ENCODE peak calls at places on chromosome 22, in nine cellular contexts. H is cardiac muscle cell, C is kidney, N is left lung, R is pancreas, L is GM23248, J is IMR-90, T is tibial nerve, I is aorta. G is an unnamed sample. For H3K4me1, the result is how much of the 10 kb centered on the place peaks cover.

GRCh38 chr22:50473855-50474671 is 772 bp downstream of the SBF1 start:
- DNase-seq in R (no peak), L (peak), N (no peak), J (peak), C (peak), H (peak), T (no peak), I (no peak), G (no peak)

GRCh38 chr22:30609260-30610185 is 2.5 kb downstream of the TCN2 start:
- DNase-seq in J (peak), H (no peak), T (no peak), I (peak), N (peak), L (peak), C (no peak), R (peak), G (no peak)

GRCh38 chr22:38973289-38974169 is 8.6 kb upstream of the APOBEC3B start:
- DNase-seq in R (no peak), C (no peak), N (no peak), H (peak), L (peak), T (no peak), J (peak), I (no peak), G (no peak)

GRCh38 chr22:41009222-41009948 is 58.2 kb downstream of the RBX1 start:
- DNase-seq in C (no peak), T (no peak), N (peak), I (no peak), H (no peak), J (peak), L (peak), R (no peak), G (no peak)

GRCh38 chr22:29202231-29203192 is 3.2 kb upstream of the EMID1 start:
- DNase-seq in J (peak), H (no peak), C (peak), L (no peak), R (no peak), N (peak), T (peak), I (peak), G (no peak)

GRCh38 chr22:33544707-33545106 is 375.6 kb downstream of the LARGE1 start:
- DNase-seq in L (peak), I (no peak), J (peak), C (no peak), H (no peak), R (no peak), N (no peak), T (no peak), G (no peak)

GRCh38 chr22:29621761-29622526 is 18.5 kb downstream of the NF2 start:
- DNase-seq in I (no peak), T (no peak), H (no peak), R (no peak), J (peak), L (peak), C (no peak), N (no peak), G (no peak)

GRCh38 chr22:35301370-35301874 is 1.7 kb downstream of the TOM1 start:
- DNase-seq in L (peak), I (peak), C (no peak), H (no peak), R (peak), J (peak), T (no peak), N (peak), G (no peak)

GRCh38 chr22:47625013-47625385 is 862.5 kb downstream of the TBC1D22A start:
- DNase-seq in H (no peak), N (no peak), J (no peak), C (peak), T (no peak), R (no peak), L (no peak), I (no peak), G (no peak)

GRCh38 chr22:41249442-41249841 is 8.7 kb upstream of the CHADL start:
- DNase-seq in J (no peak), L (no peak), N (no peak), H (no peak), I (no peak), T (no peak), C (no peak), R (no peak), G (no peak)

GRCh38 chr22:33758961-33759360 is 161.3 kb downstream of the LARGE1 start:
- DNase-seq in H (no peak), C (no peak), N (no peak), R (no peak), J (no peak), I (no peak), L (no peak), T (no peak), G (no peak)

GRCh38 chr22:45084400-45084920 is 74.7 kb upstream of the PHF21B start:
- DNase-seq in J (no peak), H (no peak), T (no peak), L (no peak), N (no peak), I (no peak), R (no peak), C (no peak), G (no peak)

GRCh38 chr22:28997342-28997741 is 64.3 kb downstream of the C22orf31 start:
- DNase-seq in R (no peak), T (no peak), L (no peak), I (no peak), N (no peak), J (no peak), C (no peak), H (no peak), G (no peak)

GRCh38 chr22:45696227-45696626 is 24.6 kb downstream of the ATXN10 start:
- DNase-seq in L (no peak), T (no peak), I (no peak), N (no peak), H (no peak), J (no peak), C (no peak), R (no peak), G (no peak)

GRCh38 chr22:24841261-24841660 is 35.2 kb downstream of the SGSM1 start:
- DNase-seq in H (no peak), R (no peak), N (no peak), I (no peak), L (no peak), J (no peak), T (no peak), C (no peak), G (no peak)

DNA sequence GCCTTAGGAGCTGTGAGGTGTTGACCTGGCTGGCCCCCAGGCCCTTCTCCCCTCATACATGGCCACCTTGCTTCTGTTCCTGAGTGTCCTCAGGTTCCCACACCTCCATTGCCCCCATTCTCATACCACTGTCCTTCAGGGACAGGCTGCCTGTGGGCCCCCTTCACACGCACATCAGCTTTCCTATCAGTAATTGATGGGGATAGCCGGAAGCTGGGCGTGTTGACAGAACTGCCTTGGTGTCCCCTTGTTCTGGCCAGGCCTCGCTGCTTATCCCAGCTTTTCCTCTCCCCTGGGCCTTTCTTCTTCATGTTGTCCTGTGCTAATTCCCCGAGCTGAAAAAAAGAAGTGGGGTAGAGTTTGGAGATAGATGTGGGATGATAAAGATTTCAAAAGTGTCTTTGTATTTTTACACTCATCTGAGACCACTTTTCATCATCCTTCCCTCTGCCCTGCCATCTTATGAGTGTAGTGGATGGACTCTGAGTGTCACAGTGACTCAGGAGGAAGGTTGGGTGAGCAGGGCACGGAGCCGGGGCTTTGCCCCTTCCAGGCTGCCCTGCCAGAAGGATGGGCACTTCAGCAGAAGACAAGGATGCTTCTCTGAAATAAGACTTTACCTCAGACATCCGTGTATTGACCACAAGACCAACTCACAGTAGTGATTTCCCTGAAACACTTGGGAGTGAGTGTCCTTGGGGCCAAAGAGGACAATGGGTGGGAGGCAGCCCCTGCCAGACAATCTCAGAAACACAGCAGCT is 42.8 kb downstream of the MED15 start:
- DNase-seq in N (no peak), J (no peak), H (no peak), C (no peak), I (no peak), L (peak), T (no peak), R (no peak), G (peak)
- H3K4me1 ChIP-seq in N (half or more), J (half or more), H (under half), C (under half), I (under half), L (half or more), T (half or more), R (under half), G (half or more)

GRCh38 chr22:44030051-44030701 is 6.1 kb downstream of the PARVB start:
- DNase-seq in C (peak), L (no peak), T (no peak), R (no peak), J (no peak), I (no peak), H (no peak), N (no peak), G (no peak)
- H3K4me1 ChIP-seq in C (under half), L (under half), T (under half), R (under half), J (under half), I (under half), H (under half), N (half or more), G (under half)

GRCh38 chr22:36452473-36453265 is 28.8 kb downstream of the TXN2 start:
- DNase-seq in L (no peak), H (peak), T (no peak), C (no peak), N (no peak), R (no peak), I (no peak), J (no peak), G (no peak)
- H3K4me1 ChIP-seq in L (under half), H (under half), T (under half), C (under half), N (half or more), R (under half), I (under half), J (under half), G (half or more)

DNA sequence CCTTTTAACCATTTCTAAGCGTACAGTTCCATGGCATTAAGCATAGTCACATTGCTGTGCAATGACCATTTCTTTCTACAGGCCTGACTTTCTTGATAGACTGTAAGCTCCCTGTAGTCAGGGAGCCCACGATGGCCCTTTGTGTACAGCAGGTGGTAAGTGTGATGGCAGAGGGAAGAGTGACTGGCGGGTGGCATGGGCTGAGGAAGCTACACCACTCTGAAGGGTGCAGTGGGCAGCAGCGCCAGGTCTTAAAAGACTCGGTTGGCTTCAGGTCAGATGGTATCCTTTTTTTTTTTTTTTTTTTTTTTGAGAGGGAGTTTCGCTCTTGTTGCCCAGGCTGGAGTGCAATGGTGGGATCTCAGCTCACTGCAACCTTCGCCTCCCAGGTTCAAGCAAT is 1.6 kb downstream of the PPM1F start:
- DNase-seq in T (no peak), R (no peak), L (no peak), H (no peak), I (no peak), C (no peak), J (no peak), N (no peak), G (no peak)
- H3K4me1 ChIP-seq in T (under half), R (under half), L (under half), H (under half), I (under half), C (under half), J (under half), N (half or more), G (half or more)

DNA sequence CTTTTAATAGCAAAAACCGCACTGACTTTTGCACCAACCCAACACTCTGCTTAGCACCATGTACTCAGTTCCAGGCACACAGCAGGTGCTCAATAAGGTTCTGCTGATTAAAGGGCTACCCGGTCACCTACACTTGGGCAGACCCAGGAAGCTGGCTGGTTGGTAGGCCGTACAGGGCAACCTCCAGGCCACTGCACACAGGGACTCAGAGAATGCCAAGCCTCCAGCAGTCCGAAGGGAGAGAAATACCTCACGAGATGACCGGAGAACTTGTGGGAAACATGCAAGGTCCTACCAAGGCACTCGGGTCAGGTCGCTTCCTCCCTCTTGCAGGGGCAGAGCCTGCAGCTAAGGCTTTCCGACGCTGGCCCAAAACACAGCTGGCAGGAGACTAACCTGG is 109.2 kb downstream of the MICAL3 start:
- DNase-seq in N (no peak), L (no peak), R (no peak), T (no peak), H (no peak), J (no peak), C (no peak), I (no peak), G (no peak)
- H3K4me1 ChIP-seq in N (under half), L (under half), R (under half), T (under half), H (half or more), J (under half), C (under half), I (under half), G (under half)

DNA sequence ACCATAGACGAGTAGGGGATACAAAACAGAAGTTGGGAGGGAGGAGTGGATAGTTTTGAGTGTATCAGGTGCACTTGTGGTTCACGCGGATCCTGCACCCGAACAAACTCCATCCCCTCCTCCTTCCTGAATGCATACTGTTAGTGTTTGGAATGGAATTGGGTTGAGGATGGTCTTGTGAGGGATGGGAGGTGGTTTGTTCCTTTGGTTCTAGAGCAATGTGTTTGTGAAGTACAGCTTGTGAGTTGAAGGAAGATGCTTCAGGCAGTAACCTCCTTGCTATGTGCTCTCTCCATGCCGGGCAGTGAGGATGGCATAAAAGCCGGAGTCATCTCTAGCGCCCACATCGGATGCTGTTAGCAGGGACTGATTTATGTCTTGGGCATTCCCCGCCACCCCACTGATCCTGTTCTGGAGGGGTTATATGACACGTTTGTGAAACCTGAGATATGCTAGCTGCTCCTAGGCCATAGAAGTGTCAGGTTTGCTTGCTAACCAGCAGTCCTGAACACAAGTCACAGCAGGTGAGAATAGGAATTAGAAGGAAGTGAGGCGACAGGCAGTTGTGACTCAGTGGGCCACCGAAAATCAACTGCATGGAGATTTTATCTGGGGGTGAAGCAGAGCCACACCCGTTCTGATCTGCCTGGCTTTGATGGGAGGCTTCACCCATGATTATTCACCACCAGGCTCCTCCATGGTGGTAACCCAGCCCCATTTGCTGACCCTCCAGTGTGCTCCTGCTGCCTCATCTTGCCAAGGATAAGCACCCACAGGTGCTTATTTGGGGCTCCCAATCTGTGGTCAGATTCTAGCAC is 2.2 kb downstream of the BCR start:
- DNase-seq in N (no peak), R (no peak), C (no peak), L (peak), H (peak), J (peak), T (no peak), I (no peak), G (no peak)
- H3K4me1 ChIP-seq in N (half or more), R (under half), C (under half), L (under half), H (under half), J (under half), T (under half), I (under half), G (half or more)